ENCODE peak calls at places on chromosomes 12 and 14, in seven cellular contexts. F, W, D, A, U, J and R are unnamed samples.

GRCh38 chr12:4027412-4027811 is 154.2 kb upstream of the PARP11 start:
- DNase-seq in F (no peak), W (no peak), D (peak; percentile 49), A (peak; percentile 37), U (no peak), J (no peak), R (no peak)

GRCh38 chr12:53624956-53625355 is 1.2 kb downstream of the ATF7 start:
- DNase-seq in F (no peak), W (no peak), D (no peak), A (no peak), U (no peak), J (peak; percentile 32), R (no peak)

GRCh38 chr12:89345830-89346740 is 6.2 kb downstream of the DUSP6 start:
- DNase-seq in F (peak; percentile 45), W (no peak), D (no peak), A (peak; percentile 71), U (peak; percentile 72), J (peak; percentile 23), R (peak; percentile 44)

GRCh38 chr14:56490379-56490778 is 89.2 kb upstream of the TMEM260 start:
- DNase-seq in F (no peak), W (no peak), D (no peak), A (peak; percentile 5), U (no peak), J (peak; percentile 81), R (peak; percentile 43)

GRCh38 chr12:116808113-116808786 is 70.1 kb downstream of the RNFT2 start:
- DNase-seq in F (no peak), W (no peak), D (no peak), A (no peak), U (no peak), J (no peak), R (no peak)

GRCh38 chr14:87483651-87484260 is 509.2 kb downstream of the GALC start:
- DNase-seq in F (no peak), W (no peak), D (no peak), A (no peak), U (no peak), J (no peak), R (no peak)

GRCh38 chr14:65412189-65412846 is at the start of gene FUT8:
- DNase-seq in F (peak; percentile 94), W (peak; percentile 92), D (peak; percentile 96), A (peak; percentile 95), U (peak; percentile 95), J (peak; percentile 97), R (peak; percentile 93)

GRCh38 chr14:95268350-95268749 is 51.4 kb downstream of the CLMN start:
- DNase-seq in F (no peak), W (no peak), D (no peak), A (no peak), U (no peak), J (no peak), R (no peak)

GRCh38 chr12:89324437-89324836 is 27.9 kb downstream of the DUSP6 start:
- DNase-seq in F (no peak), W (no peak), D (no peak), A (no peak), U (no peak), J (no peak), R (no peak)

GRCh38 chr12:131860472-131861260 is 32.5 kb downstream of the MMP17 start:
- DNase-seq in F (peak; percentile 41), W (no peak), D (no peak), A (peak; percentile 14), U (peak; percentile 57), J (peak; percentile 86), R (no peak)

GRCh38 chr12:50397122-50397650 is 777 bp upstream of the FAM186A start:
- DNase-seq in F (no peak), W (no peak), D (no peak), A (no peak), U (no peak), J (no peak), R (no peak)

GRCh38 chr12:47034661-47035060 is 44.8 kb upstream of the PCED1B start:
- DNase-seq in F (no peak), W (no peak), D (no peak), A (no peak), U (no peak), J (peak; percentile 34), R (no peak)

DNA sequence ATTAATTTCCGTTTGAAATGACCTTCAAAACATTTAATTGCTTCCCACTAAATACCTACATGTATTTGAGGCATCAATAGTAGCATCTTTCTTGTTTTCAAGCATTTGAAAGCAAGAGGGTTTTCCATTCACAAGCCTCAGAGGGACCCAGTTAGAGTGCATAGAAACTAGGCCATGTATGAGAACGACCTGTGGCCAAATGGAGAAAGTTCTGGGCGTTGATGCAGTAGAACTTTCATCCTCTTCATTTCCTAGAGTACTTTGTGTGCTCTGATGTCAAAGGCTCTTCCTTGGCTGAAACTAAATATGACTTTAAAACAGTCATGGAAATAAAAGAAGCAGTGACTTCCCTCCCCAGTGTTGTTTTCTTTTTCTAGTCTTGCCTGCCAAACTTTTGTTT is 946 bp upstream of the DHRS7 start:
- DNase-seq in F (no peak), W (no peak), D (no peak), A (no peak), U (no peak), J (peak; percentile 20), R (no peak)
- H3K4me3 ChIP-seq in F (peak overlapping the region; percentile 97), W (no peak overlapping the region), D (no peak overlapping the region), A (no peak overlapping the region), U (no peak overlapping the region), J (no peak overlapping the region), R (no peak overlapping the region)

GRCh38 chr12:127928615-127929014 is 338.4 kb upstream of the TMEM132C start:
- DNase-seq in F (no peak), W (no peak), D (no peak), A (no peak), U (no peak), J (peak; percentile 84), R (no peak)
- H3K4me3 ChIP-seq in F (no peak overlapping the region), W (no peak overlapping the region), D (no peak overlapping the region), A (no peak overlapping the region), U (no peak overlapping the region), J (no peak overlapping the region), R (no peak overlapping the region)

GRCh38 chr12:6612652-6613014 is 5.5 kb upstream of the CHD4 start:
- DNase-seq in F (no peak), W (no peak), D (no peak), A (no peak), U (no peak), J (no peak), R (no peak)

GRCh38 chr12:6613776-6614512 is 6.8 kb upstream of the CHD4 start:
- DNase-seq in F (peak; percentile 89), W (peak; percentile 97), D (no peak), A (peak; percentile 91), U (peak; percentile 86), J (peak; percentile 95), R (peak; percentile 79)

GRCh38 chr12:6615802-6616201 is 8.6 kb upstream of the CHD4 start:
- DNase-seq in F (no peak), W (peak; percentile 29), D (no peak), A (no peak), U (no peak), J (no peak), R (no peak)

GRCh38 chr12:6613015-6613775 is 6.0 kb upstream of the CHD4 start:
- DNase-seq in F (peak; percentile 74), W (peak; percentile 92), D (no peak), A (peak; percentile 86), U (peak; percentile 70), J (peak; percentile 29), R (peak; percentile 71)

GRCh38 chr12:6614513-6615177 is 7.5 kb upstream of the CHD4 start:
- DNase-seq in F (no peak), W (no peak), D (no peak), A (peak; percentile 51), U (no peak), J (no peak), R (no peak)
- H3K4me3 ChIP-seq in F (no peak overlapping the region), W (no peak overlapping the region), D (no peak overlapping the region), A (no peak overlapping the region), U (no peak overlapping the region), J (peak overlapping the region; percentile 36), R (no peak overlapping the region)

GRCh38 chr12:121451931-121452330 is 52.0 kb downstream of the RNF34 start:
- DNase-seq in F (no peak), W (no peak), D (no peak), A (peak; percentile 59), U (no peak), J (peak; percentile 44), R (no peak)
- H3K4me3 ChIP-seq in F (peak overlapping the region; percentile 40), W (peak overlapping the region; percentile 13), D (no peak overlapping the region), A (no peak overlapping the region), U (no peak overlapping the region), J (peak overlapping the region; percentile 69), R (no peak overlapping the region)

GRCh38 chr12:12350868-12351463 is 924 bp upstream of the MANSC1 start:
- DNase-seq in F (no peak), W (no peak), D (no peak), A (peak; percentile 42), U (no peak), J (no peak), R (no peak)

GRCh38 chr12:12353807-12354206 is 3.1 kb upstream of the BORCS5 start:
- DNase-seq in F (no peak), W (no peak), D (no peak), A (no peak), U (no peak), J (no peak), R (no peak)

GRCh38 chr12:12353276-12353675 is 3.2 kb upstream of the MANSC1 start:
- DNase-seq in F (no peak), W (no peak), D (no peak), A (no peak), U (no peak), J (no peak), R (no peak)

DNA sequence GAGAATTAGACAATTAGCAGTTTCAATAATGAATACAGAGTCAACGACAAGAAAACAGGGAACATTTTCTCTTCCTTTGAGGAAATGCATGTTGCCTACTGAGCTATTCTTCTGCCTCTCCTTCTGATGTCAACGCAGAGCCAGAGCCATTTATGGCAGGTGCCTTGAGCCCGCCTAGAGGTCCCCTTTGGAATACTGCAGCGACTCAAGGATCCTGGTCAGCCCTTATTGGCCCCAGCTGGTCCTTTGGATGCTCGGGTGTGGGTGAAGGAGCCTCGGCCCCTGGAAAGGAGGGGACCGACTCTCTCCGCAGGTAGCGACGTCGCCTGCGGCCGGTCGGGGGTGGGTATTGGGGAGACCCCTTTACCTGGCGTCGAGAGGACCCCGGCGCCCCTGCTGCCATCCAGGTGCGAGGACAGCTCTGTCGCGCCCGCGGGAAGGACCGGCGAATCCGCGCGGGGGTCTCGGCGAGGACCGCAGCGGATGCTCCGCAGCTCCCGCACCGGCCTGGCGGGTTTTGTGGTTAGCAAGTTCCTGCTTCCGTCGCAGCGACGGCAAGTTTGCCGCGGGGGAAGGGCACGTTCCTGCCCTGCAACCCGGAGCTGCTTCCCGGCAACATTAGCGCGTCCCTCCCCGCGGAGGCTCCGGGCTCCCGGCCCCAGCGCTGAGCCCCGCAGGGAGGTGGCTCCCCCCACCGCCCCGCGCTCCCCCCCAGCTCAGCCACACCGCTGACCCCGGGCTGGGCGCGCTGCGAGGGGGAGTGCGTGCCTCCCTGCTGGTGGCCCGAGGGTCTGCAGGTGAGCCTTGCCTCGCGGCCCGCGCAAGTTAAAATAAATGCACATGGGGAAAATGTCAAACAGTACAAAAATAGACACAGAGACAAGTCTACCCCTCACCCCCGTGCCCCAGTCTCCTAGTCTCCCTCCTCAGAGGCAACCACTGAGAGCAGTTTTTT is at the start of gene MANSC1:
- DNase-seq in F (peak; percentile 67), W (peak; percentile 68), D (peak; percentile 22), A (peak; percentile 80), U (peak; percentile 70), J (peak; percentile 66), R (peak; percentile 76)
- H3K4me3 ChIP-seq in F (peak within 1 kb of the TSS; percentile 95), W (peak within 1 kb of the TSS; percentile 65), D (peak within 1 kb of the TSS; percentile 61), A (peak within 1 kb of the TSS; percentile 44), U (peak within 1 kb of the TSS; percentile 61), J (peak within 1 kb of the TSS; percentile 87), R (peak within 1 kb of the TSS; percentile 56)